ENCODE peak calls at places on chromosomes 6 and 20, in ten cellular contexts. Z is NCI-H146; N is EL; D is NCI-H1436; X is CD8-positive, alpha-beta T cell; V is H7; M is A549; U is transverse colon; O is NCI-H2081; A is naive thymus-derived CD8-positive, alpha-beta T cell. B is an unnamed sample.
A peak's percentile ranks its signal among the peaks of the same experiment; 100 is the strongest.

GRCh38 chr6:37658121-37658520 is 39.6 kb downstream of the MDGA1 start:
- DNase-seq in X (no peak), V (no peak), Z (no peak), D (no peak), O (no peak), A (no peak), M (no peak), N (no peak), U (no peak), B (no peak)

GRCh38 chr6:118902731-118903130 is 8.8 kb downstream of the ASF1A start:
- DNase-seq in Z (no peak), U (no peak), D (no peak), X (no peak), O (no peak), V (no peak), N (no peak), A (no peak), M (no peak), B (no peak)

GRCh38 chr6:15184441-15184861 is 61.4 kb upstream of the JARID2 start:
- DNase-seq in N (no peak), D (no peak), V (no peak), U (no peak), A (peak; percentile 23), X (no peak), Z (no peak), M (no peak), O (no peak), B (no peak)

GRCh38 chr20:42945194-42945593 is 244.5 kb downstream of the PTPRT start:
- DNase-seq in U (no peak), N (no peak), V (no peak), O (no peak), Z (no peak), A (no peak), M (no peak), D (no peak), X (no peak), B (no peak)

GRCh38 chr20:40286991-40287531 is 402.0 kb downstream of the MAFB start:
- DNase-seq in X (no peak), O (no peak), M (no peak), N (no peak), Z (no peak), D (no peak), A (no peak), V (no peak), U (peak; percentile 70), B (no peak)

GRCh38 chr6:26354162-26354561 is 10.8 kb upstream of the BTN3A2 start:
- DNase-seq in N (no peak), D (no peak), V (no peak), U (no peak), A (no peak), M (no peak), O (no peak), Z (no peak), X (no peak), B (no peak)

GRCh38 chr6:156396791-156397418 is 380.3 kb upstream of the ARID1B start:
- DNase-seq in X (peak; percentile 22), U (no peak), D (no peak), M (no peak), N (no peak), V (peak; percentile 79), A (no peak), O (no peak), Z (peak; percentile 80), B (no peak)

GRCh38 chr6:14401181-14401745 is 283.7 kb downstream of the CD83 start:
- DNase-seq in N (no peak), Z (no peak), O (no peak), X (no peak), A (no peak), V (no peak), M (no peak), U (no peak), D (no peak), B (no peak)

GRCh38 chr6:43842964-43843645 is 73.1 kb downstream of the VEGFA start:
- DNase-seq in N (no peak), O (no peak), V (no peak), D (no peak), Z (no peak), M (no peak), A (no peak), U (peak; percentile 56), X (no peak), B (no peak)

GRCh38 chr20:32780749-32781402 is 18.7 kb downstream of the DNMT3B start:
- DNase-seq in A (no peak), U (no peak), V (peak; percentile 67), O (peak; percentile 81), D (no peak), Z (peak; percentile 98), N (no peak), M (no peak), X (no peak), B (no peak)

GRCh38 chr6:42342011-42342553 is 109.6 kb downstream of the TRERF1 start:
- DNase-seq in N (no peak), X (no peak), M (no peak), V (no peak), Z (no peak), O (no peak), D (no peak), A (no peak), U (no peak), B (no peak)

GRCh38 chr6:30322527-30323501 is 3.9 kb upstream of the TRIM39 start:
- DNase-seq in N (peak; percentile 92), M (no peak), O (no peak), V (no peak), A (no peak), X (no peak), D (no peak), U (no peak), Z (no peak), B (no peak)

GRCh38 chr6:39834278-39834677 is 42.1 kb downstream of the DAAM2 start:
- DNase-seq in U (no peak), Z (no peak), D (no peak), A (no peak), X (no peak), O (no peak), N (no peak), V (no peak), M (no peak), B (no peak)

GRCh38 chr6:73516712-73517489 is 3.9 kb downstream of the EEF1A1 start:
- DNase-seq in A (no peak), M (no peak), V (no peak), O (no peak), N (peak; percentile 47), U (no peak), X (no peak), D (no peak), Z (no peak), B (no peak)

GRCh38 chr20:32064667-32065066 is 12.6 kb downstream of the HCK start:
- DNase-seq in X (no peak), V (no peak), A (no peak), Z (no peak), O (no peak), U (no peak), D (no peak), N (no peak), M (no peak), B (no peak)

GRCh38 chr6:156740604-156741003 is 36.6 kb upstream of the ARID1B start:
- DNase-seq in A (no peak), M (no peak), N (no peak), U (no peak), Z (no peak), X (no peak), V (no peak), D (no peak), O (no peak), B (no peak)

GRCh38 chr6:169933251-169933821 is 181.9 kb downstream of the ERMARD start:
- DNase-seq in O (no peak), U (peak; percentile 23), N (no peak), Z (peak; percentile 52), X (no peak), D (peak; percentile 38), A (no peak), V (peak; percentile 75), M (no peak), B (no peak)

GRCh38 chr6:14321992-14322772 is 204.6 kb downstream of the CD83 start:
- DNase-seq in Z (peak; percentile 49), O (no peak), U (peak; percentile 44), M (peak; percentile 12), X (no peak), A (no peak), D (no peak), V (peak; percentile 35), N (peak; percentile 17), B (no peak)

GRCh38 chr20:10260316-10260715 is 41.7 kb downstream of the SNAP25 start:
- DNase-seq in U (no peak), Z (no peak), A (no peak), N (no peak), D (no peak), X (no peak), V (no peak), O (no peak), M (peak; percentile 65), B (no peak)

GRCh38 chr20:41538810-41539596 is 79.2 kb downstream of the CHD6 start:
- DNase-seq in A (no peak), V (no peak), X (no peak), U (no peak), Z (no peak), M (no peak), D (no peak), O (no peak), N (no peak), B (no peak)

GRCh38 chr6:165049362-165049761 is 260.0 kb downstream of the C6orf118 start:
- DNase-seq in Z (peak; percentile 8), V (peak; percentile 49), N (peak; percentile 0), O (peak; percentile 21), X (no peak), D (no peak), A (no peak), M (peak; percentile 20), U (no peak), B (no peak)

GRCh38 chr20:50248104-50248631 is 57.5 kb downstream of the CEBPB start:
- DNase-seq in O (no peak), A (no peak), U (no peak), N (peak; percentile 66), V (no peak), M (no peak), Z (no peak), D (no peak), X (no peak), B (no peak)

GRCh38 chr20:62145688-62146018 is 2.1 kb downstream of the SS18L1 start:
- DNase-seq in N (no peak), U (no peak), A (no peak), D (no peak), M (no peak), V (no peak), X (no peak), Z (no peak), O (no peak), B (no peak)

GRCh38 chr6:159451051-159451450 is 242.0 kb downstream of the SOD2 start:
- DNase-seq in N (peak; percentile 36), A (no peak), D (no peak), X (no peak), M (no peak), O (no peak), U (no peak), V (no peak), Z (no peak), B (no peak)

GRCh38 chr6:19349429-19349828 is 487.7 kb upstream of the ID4 start:
- DNase-seq in D (no peak), X (no peak), A (no peak), O (no peak), Z (no peak), U (no peak), M (no peak), V (no peak), N (no peak), B (no peak)

GRCh38 chr6:36280467-36280866 is 10.6 kb downstream of the PNPLA1 start:
- DNase-seq in V (no peak), D (no peak), M (no peak), Z (no peak), X (no peak), O (no peak), N (no peak), A (no peak), U (no peak), B (no peak)

GRCh38 chr6:124517339-124517738 is 444.9 kb upstream of the RNF217 start:
- DNase-seq in Z (no peak), M (no peak), A (no peak), X (no peak), N (no peak), V (peak; percentile 16), D (no peak), U (no peak), O (no peak), B (no peak)

GRCh38 chr6:4892785-4893485 is 110.9 kb downstream of the RPP40 start:
- DNase-seq in M (no peak), D (no peak), V (no peak), N (no peak), Z (no peak), X (no peak), U (no peak), A (no peak), O (no peak), B (no peak)